ENCODE peak calls at places on chromosome 18, in four cellular contexts. R is K562, D is HepG2, A is HCT116. L is an unnamed sample.

GRCh38 chr18:24273596-24273995 is 124.0 kb downstream of the OSBPL1A start:
- DNase-seq in R (no peak), A (no peak), D (no peak), L (no peak)

GRCh38 chr18:33282142-33282541 is 158.4 kb downstream of the CCDC178 start:
- DNase-seq in A (no peak), R (no peak), D (no peak), L (no peak)

GRCh38 chr18:48003426-48004349 is 73.2 kb upstream of the SMAD2 start:
- DNase-seq in R (no peak), A (peak), D (no peak), L (no peak)

GRCh38 chr18:55419939-55420664 is 167.9 kb downstream of the TCF4 start:
- DNase-seq in A (no peak), D (no peak), R (no peak), L (no peak)

GRCh38 chr18:68284236-68284635 is 430.7 kb downstream of the TMX3 start:
- DNase-seq in R (no peak), D (no peak), A (no peak), L (no peak)

GRCh38 chr18:41744664-41745063 is 210.4 kb upstream of the PIK3C3 start:
- DNase-seq in R (no peak), A (no peak), D (no peak), L (no peak)

GRCh38 chr18:54127759-54128378 is 96.6 kb downstream of the MBD2 start:
- DNase-seq in D (peak), R (peak), A (peak), L (no peak)

GRCh38 chr18:10040287-10041011 is 126.6 kb downstream of the VAPA start:
- DNase-seq in R (no peak), A (no peak), D (no peak), L (no peak)

GRCh38 chr18:73895701-73896100 is 251.9 kb downstream of the FBXO15 start:
- DNase-seq in D (peak), A (no peak), R (no peak), L (no peak)

GRCh38 chr18:70319185-70319584 is 30.3 kb downstream of the SOCS6 start:
- DNase-seq in D (no peak), R (no peak), A (no peak), L (no peak)

GRCh38 chr18:37393945-37394609 is 171.5 kb downstream of the CELF4 start:
- DNase-seq in D (no peak), A (no peak), R (peak), L (no peak)

GRCh38 chr18:57792741-57793629 is 10.1 kb downstream of the ATP8B1 start:
- DNase-seq in A (no peak), R (no peak), D (no peak), L (no peak)

GRCh38 chr18:58776084-58776483 is 88.6 kb upstream of the ZNF532 start:
- DNase-seq in R (no peak), A (no peak), D (no peak), L (no peak)

GRCh38 chr18:46629356-46629755 is 27.7 kb downstream of the LOXHD1 start:
- DNase-seq in A (no peak), R (no peak), D (no peak), L (no peak)

GRCh38 chr18:36377626-36378025 is 80.1 kb downstream of the FHOD3 start:
- DNase-seq in R (no peak), D (no peak), A (no peak), L (no peak)

GRCh38 chr18:59799383-59800015 is 100.3 kb upstream of the PMAIP1 start:
- DNase-seq in D (no peak), R (no peak), A (no peak), L (no peak)

GRCh38 chr18:56955490-56955889 is 191.4 kb upstream of the BOD1L2 start:
- DNase-seq in R (no peak), A (no peak), D (no peak), L (no peak)

GRCh38 chr18:45837283-45838070 is 12.0 kb downstream of the SIGLEC15 start:
- DNase-seq in R (no peak), D (no peak), A (no peak), L (no peak)

GRCh38 chr18:3692113-3692621 is 242.2 kb downstream of the TGIF1 start:
- DNase-seq in D (peak), R (no peak), A (no peak), L (no peak)

GRCh38 chr18:48074929-48075706 is 144.7 kb upstream of the SMAD2 start:
- DNase-seq in A (no peak), D (no peak), R (no peak), L (no peak)

GRCh38 chr18:9989481-9989880 is 75.7 kb downstream of the VAPA start:
- DNase-seq in R (no peak), D (no peak), A (no peak), L (no peak)

GRCh38 chr18:45805551-45805950 is 19.9 kb upstream of the SIGLEC15 start:
- DNase-seq in R (no peak), D (no peak), A (no peak), L (no peak)

GRCh38 chr18:32072321-32072720 is 19.4 kb upstream of the RNF138 start:
- DNase-seq in R (peak), A (no peak), D (peak), L (no peak)

GRCh38 chr18:59821983-59822382 is 77.8 kb upstream of the PMAIP1 start:
- DNase-seq in R (no peak), D (no peak), A (no peak), L (no peak)

GRCh38 chr18:56678836-56679565 is 27.8 kb downstream of the WDR7 start:
- DNase-seq in A (no peak), D (peak), R (no peak), L (no peak)

GRCh38 chr18:5515007-5515744 is 28.6 kb downstream of the EPB41L3 start:
- DNase-seq in A (no peak), D (no peak), R (no peak), L (no peak)

GRCh38 chr18:72468011-72468710 is 76.0 kb downstream of the CBLN2 start:
- DNase-seq in A (no peak), D (no peak), R (no peak), L (no peak)

GRCh38 chr18:72470391-72470790 is 73.8 kb downstream of the CBLN2 start:
- DNase-seq in D (no peak), A (no peak), R (no peak), L (no peak)
- TF ChIP-seq POLR2A in D (no peak), A (no peak), R (no peak), L (no peak)

DNA sequence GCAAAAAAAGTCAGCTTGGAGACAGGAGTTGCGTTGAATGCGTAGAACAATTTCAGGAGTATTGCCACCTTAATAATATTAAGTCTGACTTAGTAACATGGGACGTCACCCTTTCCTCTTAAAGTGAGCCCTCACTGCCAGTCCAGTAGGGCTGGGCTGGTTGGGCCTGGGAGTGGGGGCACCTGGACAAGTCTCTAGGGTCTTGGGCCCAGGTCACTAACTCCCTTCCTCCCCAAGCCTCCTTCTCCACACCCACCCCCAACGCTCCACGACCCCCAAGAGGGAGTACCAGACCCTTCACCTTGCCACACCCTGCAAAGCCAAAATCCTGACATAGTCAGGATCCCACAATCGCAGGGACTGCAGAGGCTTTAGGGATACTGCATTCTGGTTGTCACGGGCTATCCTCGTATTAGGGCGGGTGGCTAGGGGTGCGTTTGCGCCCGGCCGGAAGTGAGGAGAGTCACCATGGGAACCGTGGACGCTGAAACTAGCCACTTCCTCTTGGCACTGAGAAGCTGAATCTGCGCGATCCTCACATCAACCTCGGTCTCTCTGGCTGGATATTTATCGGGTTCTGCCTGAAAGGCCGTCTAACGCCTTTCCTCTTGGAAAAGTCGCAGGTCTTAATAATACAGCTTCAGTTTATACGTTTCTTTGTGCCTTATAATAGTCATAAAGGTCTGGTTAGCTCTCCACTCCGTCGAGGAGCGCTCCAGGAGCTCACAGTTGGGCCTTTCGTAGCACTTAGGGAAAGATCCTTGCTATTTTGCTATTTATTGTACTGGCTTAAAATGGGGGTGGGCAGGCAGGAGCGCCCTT is 10.3 kb upstream of the CXXC1 start:
- DNase-seq in R (no peak), D (no peak), A (no peak), L (peak)
- TF ChIP-seq ZBTB33 in R (no peak), D (no peak), A (no peak), L (no peak)

GRCh38 chr18:49685231-49685942 is 123.5 kb downstream of the LIPG start:
- DNase-seq in D (no peak), R (no peak), A (no peak), L (no peak)
- TF ChIP-seq POLR2A in D (no peak), R (no peak), A (no peak), L (no peak)

DNA sequence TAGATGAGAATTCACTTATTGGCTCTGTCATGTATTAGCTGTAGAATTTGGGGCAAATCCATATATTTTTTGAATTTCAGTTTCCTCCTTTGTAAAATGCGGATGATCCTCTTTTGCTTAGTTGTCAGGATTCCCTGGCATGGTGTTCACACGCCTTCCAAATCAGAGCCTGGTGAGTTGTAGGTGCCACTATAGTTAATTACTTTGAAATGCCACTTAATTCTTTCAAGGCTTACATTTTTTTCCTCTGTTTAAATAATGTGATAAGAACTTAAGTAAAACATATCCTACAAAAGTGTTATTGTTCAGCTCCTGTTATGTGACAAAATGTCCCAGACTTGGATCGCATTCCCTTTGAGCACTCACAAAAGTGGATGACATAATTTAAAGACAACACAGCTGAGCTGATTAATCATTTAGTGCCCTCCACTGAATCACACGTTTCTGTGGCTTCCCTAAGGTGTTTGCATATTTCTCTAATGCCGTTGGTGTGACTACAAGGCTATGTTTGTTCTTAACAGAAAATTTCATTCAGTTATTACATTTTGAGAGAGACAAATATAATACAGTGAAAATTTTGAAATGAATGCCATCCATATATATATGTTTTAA is 471.2 kb upstream of the CHST9 start:
- DNase-seq in D (no peak), A (no peak), R (no peak), L (peak)
- TF ChIP-seq ZBTB33 in D (no peak), A (no peak), R (no peak), L (no peak)

GRCh38 chr18:809985-810642 is 1.9 kb downstream of the YES1 start:
- DNase-seq in R (no peak), A (no peak), D (no peak), L (peak)

GRCh38 chr18:811192-812122 is 585 bp downstream of the YES1 start:
- DNase-seq in R (peak), D (no peak), A (no peak), L (no peak)

GRCh38 chr18:812673-813404 is 797 bp upstream of the YES1 start:
- DNase-seq in D (peak), R (peak), A (peak), L (peak)

GRCh38 chr18:813405-814071 is 1.5 kb upstream of the YES1 start:
- DNase-seq in R (peak), A (no peak), D (no peak), L (no peak)

GRCh38 chr18:812123-812672 is at the start of gene YES1:
- DNase-seq in R (peak), D (peak), A (peak), L (no peak)
- TF ChIP-seq POLR2A in R (no peak), D (peak), A (peak), L (peak)

GRCh38 chr18:8704361-8705279 is 736 bp upstream of the MTCL1 start:
- DNase-seq in R (peak), A (peak), D (peak), L (no peak)
- TF ChIP-seq ZBTB33 in R (no peak), A (no peak), D (no peak), L (no peak)

DNA sequence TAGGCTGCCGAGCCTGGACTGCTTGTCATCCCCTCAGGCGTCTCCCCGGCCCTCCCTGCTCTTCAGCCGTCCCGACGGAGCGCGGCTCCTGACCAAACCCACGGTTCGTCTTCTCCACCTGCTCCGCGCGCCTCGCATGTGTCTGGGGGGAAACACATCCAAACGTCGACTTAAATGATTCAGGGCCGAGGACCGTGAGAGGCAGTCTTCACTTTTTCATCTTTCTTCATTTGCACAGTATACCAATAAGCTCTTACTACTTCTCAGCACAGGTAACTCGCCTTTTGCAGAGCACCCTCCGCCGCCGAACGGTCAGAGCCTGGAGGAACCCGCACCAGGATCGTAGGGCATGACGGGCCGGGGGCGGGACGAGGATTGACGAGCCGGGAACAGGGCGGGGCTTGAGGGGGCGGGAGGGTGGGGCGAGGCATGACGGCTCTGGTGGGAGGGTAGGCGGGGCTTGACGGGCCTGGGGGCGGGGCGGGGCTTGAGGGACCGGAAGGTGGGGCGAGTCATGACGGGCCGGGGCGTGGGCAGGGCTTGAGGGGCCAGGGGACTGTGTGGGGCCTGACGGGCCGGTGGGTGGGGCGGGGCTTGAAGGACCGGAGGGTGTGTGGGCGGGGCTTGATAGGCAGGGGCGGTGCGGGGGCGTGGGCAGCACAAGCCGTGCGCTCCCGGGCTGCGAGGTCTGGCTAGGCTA is at the start of gene SEH1L:
- DNase-seq in D (peak), R (peak), A (peak), L (peak)
- TF ChIP-seq POLR2A in D (no peak), R (peak), A (peak), L (peak)

L was measured in GM12878.